ENCODE peak calls at places on chromosomes 13 and 19, in nine cellular contexts. O is MCF 10A; C is heart left ventricle; F is head of caudate nucleus; X is endodermal cell; B is EL; A is mucosa of gallbladder; L is CD8-positive, alpha-beta memory T cell; S is AG08396. K is an unnamed sample.

GRCh38 chr19:46950526-46951235 is 69.0 kb upstream of the NPAS1 start:
- DNase-seq in C (no peak), A (no peak), B (no peak), S (no peak), F (no peak), X (no peak), O (no peak), L (no peak), K (no peak)

GRCh38 chr19:58572026-58572817 is 913 bp downstream of the MZF1 start:
- DNase-seq in O (no peak), X (no peak), B (no peak), F (no peak), L (no peak), S (no peak), C (no peak), A (no peak), K (no peak)

GRCh38 chr19:45767881-45768643 is 990 bp downstream of the SIX5 start:
- DNase-seq in O (peak; percentile 80), A (peak; percentile 63), S (peak; percentile 58), B (peak; percentile 68), C (peak; percentile 70), L (no peak), X (peak; percentile 85), F (peak; percentile 36), K (peak; percentile 80)

GRCh38 chr19:19209372-19209771 is 2.4 kb upstream of the NCAN start:
- DNase-seq in F (no peak), A (no peak), B (no peak), C (no peak), X (no peak), S (no peak), O (no peak), L (no peak), K (no peak)

GRCh38 chr13:31485651-31486051 is 253.7 kb upstream of the RXFP2 start:
- DNase-seq in X (no peak), A (no peak), C (no peak), O (peak; percentile 35), S (no peak), F (no peak), L (no peak), B (peak; percentile 6), K (no peak)

GRCh38 chr13:113561417-113562084 is 23.0 kb upstream of the TFDP1 start:
- DNase-seq in O (no peak), A (no peak), F (no peak), C (no peak), S (no peak), L (no peak), B (no peak), X (peak; percentile 47), K (no peak)

GRCh38 chr13:48505597-48506091 is 27.2 kb downstream of the RCBTB2 start:
- DNase-seq in X (no peak), S (peak; percentile 39), C (peak; percentile 70), A (peak; percentile 60), O (no peak), F (no peak), B (no peak), L (peak; percentile 23), K (no peak)

GRCh38 chr19:32195706-32196610 is 149.5 kb upstream of the ZNF507 start:
- DNase-seq in A (no peak), X (peak; percentile 22), F (peak; percentile 11), S (no peak), L (no peak), C (no peak), O (no peak), B (no peak), K (no peak)

GRCh38 chr19:31274964-31275319 is 74.3 kb downstream of the TSHZ3 start:
- DNase-seq in S (no peak), C (no peak), A (no peak), X (no peak), F (no peak), L (no peak), O (no peak), B (no peak), K (no peak)

GRCh38 chr19:39407644-39408391 is 1.2 kb downstream of the ZFP36 start:
- DNase-seq in A (peak; percentile 71), L (peak; percentile 55), X (peak; percentile 58), F (no peak), B (no peak), O (no peak), C (no peak), S (no peak), K (no peak)

GRCh38 chr13:113782472-113782871 is 23.4 kb downstream of the TMEM255B start:
- DNase-seq in O (no peak), A (no peak), F (no peak), X (peak; percentile 22), B (no peak), S (no peak), L (no peak), C (peak; percentile 8), K (no peak)

GRCh38 chr19:10915511-10916091 is 12.8 kb downstream of the YIPF2 start:
- DNase-seq in B (peak; percentile 95), A (no peak), O (peak; percentile 92), C (no peak), L (no peak), S (peak; percentile 88), F (no peak), X (no peak), K (no peak)

GRCh38 chr19:11195169-11195568 is 2.2 kb downstream of the KANK2 start:
- DNase-seq in B (peak; percentile 35), O (no peak), C (peak; percentile 47), S (peak; percentile 53), A (no peak), F (no peak), X (no peak), L (no peak), K (no peak)

GRCh38 chr19:55113570-55114039 is 3.8 kb downstream of the PPP1R12C start:
- DNase-seq in L (no peak), X (peak; percentile 89), B (peak; percentile 94), A (peak; percentile 81), O (no peak), F (peak; percentile 57), C (peak; percentile 94), S (peak; percentile 95), K (peak; percentile 53)

GRCh38 chr13:42075517-42075916 is 27.1 kb downstream of the DGKH start:
- DNase-seq in X (no peak), F (peak; percentile 52), B (no peak), L (no peak), A (no peak), C (no peak), S (no peak), O (no peak), K (no peak)

GRCh38 chr13:53150568-53150967 is 122.0 kb downstream of the OLFM4 start:
- DNase-seq in F (no peak), O (peak; percentile 55), A (no peak), L (no peak), X (no peak), B (no peak), C (no peak), S (no peak), K (no peak)

GRCh38 chr13:100363351-100363750 is 225.2 kb downstream of the GGACT start:
- DNase-seq in C (no peak), F (no peak), B (peak; percentile 72), L (no peak), S (peak; percentile 21), O (no peak), A (no peak), X (no peak), K (no peak)

GRCh38 chr19:30224689-30225606 is 147.2 kb upstream of the ZNF536 start:
- DNase-seq in X (peak; percentile 63), O (no peak), C (no peak), A (no peak), B (no peak), F (no peak), S (peak; percentile 46), L (no peak), K (no peak)

GRCh38 chr19:38361633-38362075 is 12.7 kb upstream of the PSMD8 start:
- DNase-seq in O (peak; percentile 80), F (peak; percentile 54), X (peak; percentile 99), B (peak; percentile 81), S (peak; percentile 87), C (peak; percentile 80), L (peak; percentile 46), A (peak; percentile 62), K (peak; percentile 91)

GRCh38 chr19:2775556-2776430 is 7.3 kb downstream of the SGTA start:
- DNase-seq in F (peak; percentile 49), B (peak; percentile 77), S (no peak), C (peak; percentile 82), L (peak; percentile 29), A (peak; percentile 46), O (no peak), X (no peak), K (peak; percentile 47)

GRCh38 chr19:17340302-17340870 is 3.0 kb downstream of the GTPBP3 start:
- DNase-seq in L (no peak), A (no peak), O (peak; percentile 56), C (no peak), X (peak; percentile 91), S (no peak), B (no peak), F (no peak), K (no peak)

GRCh38 chr13:99729745-99730144 is 228.5 kb downstream of the TM9SF2 start:
- DNase-seq in S (no peak), X (no peak), B (no peak), O (no peak), C (no peak), A (no peak), F (no peak), L (no peak), K (no peak)

GRCh38 chr19:7252364-7252763 is 41.9 kb downstream of the INSR start:
- DNase-seq in F (no peak), A (no peak), C (no peak), X (no peak), O (no peak), S (no peak), L (no peak), B (no peak), K (no peak)

GRCh38 chr19:39563408-39563807 is 23.4 kb upstream of the EID2 start:
- DNase-seq in O (peak; percentile 61), C (no peak), L (no peak), S (no peak), A (no peak), B (peak; percentile 39), X (no peak), F (no peak), K (no peak)

GRCh38 chr13:28357846-28358496 is 137.0 kb downstream of the FLT1 start:
- DNase-seq in C (no peak), B (no peak), A (no peak), F (peak; percentile 61), O (no peak), L (no peak), S (no peak), X (no peak), K (no peak)

GRCh38 chr13:29384466-29384865 is 211.0 kb downstream of the SLC7A1 start:
- DNase-seq in S (no peak), C (no peak), L (no peak), F (no peak), A (no peak), O (no peak), B (no peak), X (no peak), K (peak; percentile 36)

GRCh38 chr19:12967907-12968306 is 1.5 kb upstream of the DAND5 start:
- DNase-seq in B (no peak), A (no peak), F (no peak), C (no peak), O (no peak), L (no peak), S (no peak), X (no peak), K (no peak)

GRCh38 chr13:23750383-23751121 is 138.6 kb downstream of the MIPEP start:
- DNase-seq in A (no peak), B (peak; percentile 51), C (no peak), X (no peak), O (peak; percentile 21), F (no peak), S (no peak), L (no peak), K (no peak)

GRCh38 chr13:79432086-79432485 is 26.0 kb upstream of the RBM26 start:
- DNase-seq in O (no peak), A (no peak), S (no peak), X (no peak), L (no peak), F (no peak), B (no peak), C (no peak), K (no peak)

GRCh38 chr19:55545443-55545842 is at the start of gene SBK3:
- DNase-seq in B (no peak), C (no peak), F (no peak), O (no peak), S (peak; percentile 5), L (no peak), A (no peak), X (no peak), K (no peak)

GRCh38 chr19:752652-753517 is 2.0 kb downstream of the MISP start:
- DNase-seq in A (peak; percentile 77), L (no peak), F (no peak), C (no peak), X (no peak), O (peak; percentile 73), B (peak; percentile 89), S (peak; percentile 87), K (no peak)